ENCODE peak calls at places on chromosomes 4 and X, in ten cellular contexts. Z is PC-9; H is kidney glomerular epithelial cell; Y is A172; F is GM23338; A is stimulated activated CD8-positive, alpha-beta memory T cell treated with anti-CD3 and anti-CD28 coated beads, Interleukin-7, amount 100 ng/mL, for 24 hours; G is pancreas; B is heart left ventricle; S is transverse colon; D is DMS79 treated with DMSO at 0.1 percent for 48 hours. O is an unnamed sample.
A peak's percentile ranks its signal among the peaks of the same experiment; 100 is the strongest.

GRCh38 chr4:41015031-41015675 is 199.2 kb downstream of the APBB2 start:
- DNase-seq in Z (no peak), H (no peak), Y (no peak), F (no peak), A (no peak), G (no peak), B (no peak), S (no peak), D (no peak), O (no peak)

GRCh38 chrX:120791013-120791643 is 84.5 kb downstream of the CT47B1 start:
- DNase-seq in Z (peak; percentile 61), H (no peak), Y (peak; percentile 62), F (no peak), A (no peak), G (peak; percentile 76), B (peak; percentile 56), S (peak; percentile 9), D (no peak), O (no peak)

GRCh38 chr4:105140684-105141490 is 5.8 kb upstream of the TET2 start:
- DNase-seq in Z (no peak), H (peak; percentile 19), Y (no peak), F (peak; percentile 68), A (no peak), G (peak; percentile 32), B (peak; percentile 26), S (peak; percentile 18), D (no peak), O (no peak)

GRCh38 chr4:42442601-42443000 is 45.3 kb downstream of the SHISA3 start:
- DNase-seq in Z (no peak), H (no peak), Y (no peak), F (no peak), A (no peak), G (no peak), B (no peak), S (no peak), D (no peak), O (no peak)

GRCh38 chrX:10062980-10063379 is 93.8 kb upstream of the CLCN4 start:
- DNase-seq in Z (peak; percentile 83), H (no peak), Y (no peak), F (no peak), A (no peak), G (no peak), B (no peak), S (no peak), D (no peak), O (no peak)

GRCh38 chr4:155759372-155760252 is 791 bp downstream of the GUCY1B1 start:
- DNase-seq in Z (no peak), H (peak; percentile 24), Y (no peak), F (peak; percentile 58), A (no peak), G (peak; percentile 60), B (peak; percentile 89), S (peak; percentile 23), D (no peak), O (no peak)

GRCh38 chrX:71181558-71181909 is 36.9 kb downstream of the NLGN3 start:
- DNase-seq in Z (no peak), H (no peak), Y (peak; percentile 20), F (no peak), A (no peak), G (peak; percentile 33), B (no peak), S (peak; percentile 34), D (no peak), O (no peak)

GRCh38 chr4:112830753-112831386 is 193.9 kb downstream of the LARP7 start:
- DNase-seq in Z (no peak), H (no peak), Y (no peak), F (no peak), A (no peak), G (no peak), B (no peak), S (no peak), D (no peak), O (no peak)

GRCh38 chr4:40699648-40700047 is 50.1 kb upstream of the NSUN7 start:
- DNase-seq in Z (peak; percentile 66), H (no peak), Y (peak; percentile 67), F (no peak), A (no peak), G (no peak), B (no peak), S (no peak), D (no peak), O (no peak)

GRCh38 chrX:23493941-23494374 is 159.3 kb downstream of the PTCHD1 start:
- DNase-seq in Z (peak; percentile 73), H (no peak), Y (peak; percentile 81), F (no peak), A (no peak), G (peak; percentile 56), B (no peak), S (no peak), D (no peak), O (no peak)

GRCh38 chr4:8427761-8428287 is 12.7 kb downstream of the ACOX3 start:
- DNase-seq in Z (no peak), H (no peak), Y (no peak), F (peak; percentile 32), A (no peak), G (peak; percentile 48), B (peak; percentile 60), S (peak; percentile 17), D (peak; percentile 14), O (no peak)

GRCh38 chrX:12988797-12989196 is 13.9 kb downstream of the TMSB4X start:
- DNase-seq in Z (peak; percentile 93), H (peak; percentile 39), Y (peak; percentile 85), F (no peak), A (no peak), G (peak; percentile 80), B (no peak), S (no peak), D (no peak), O (no peak)

GRCh38 chr4:138030375-138030774 is 211.8 kb downstream of the SLC7A11 start:
- DNase-seq in Z (no peak), H (no peak), Y (no peak), F (no peak), A (no peak), G (no peak), B (no peak), S (no peak), D (no peak), O (no peak)

GRCh38 chr4:67723949-67724348 is 23.0 kb upstream of the UBA6 start:
- DNase-seq in Z (no peak), H (no peak), Y (no peak), F (peak; percentile 78), A (no peak), G (no peak), B (no peak), S (no peak), D (no peak), O (no peak)

GRCh38 chr4:161856711-161857326 is 307.0 kb downstream of the FSTL5 start:
- DNase-seq in Z (no peak), H (no peak), Y (no peak), F (peak; percentile 30), A (no peak), G (no peak), B (no peak), S (no peak), D (no peak), O (no peak)

GRCh38 chr4:6427439-6428090 is 44.8 kb downstream of the PPP2R2C start:
- DNase-seq in Z (no peak), H (no peak), Y (no peak), F (peak; percentile 42), A (no peak), G (no peak), B (no peak), S (no peak), D (no peak), O (no peak)

GRCh38 chr4:122086338-122086737 is 65.8 kb upstream of the BLTP1 start:
- DNase-seq in Z (no peak), H (no peak), Y (no peak), F (no peak), A (no peak), G (no peak), B (no peak), S (no peak), D (peak; percentile 44), O (no peak)

GRCh38 chr4:8854866-8855265 is 16.8 kb downstream of the HMX1 start:
- DNase-seq in Z (no peak), H (no peak), Y (peak; percentile 22), F (no peak), A (no peak), G (no peak), B (no peak), S (no peak), D (no peak), O (no peak)

GRCh38 chr4:67037489-67037888 is 507.8 kb downstream of the CENPC start:
- DNase-seq in Z (no peak), H (no peak), Y (no peak), F (no peak), A (no peak), G (no peak), B (no peak), S (no peak), D (no peak), O (no peak)

GRCh38 chrX:72258174-72258573 is 18.9 kb downstream of the RPS4X start:
- DNase-seq in Z (no peak), H (peak; percentile 14), Y (peak; percentile 52), F (no peak), A (no peak), G (no peak), B (no peak), S (no peak), D (no peak), O (no peak)

GRCh38 chr4:136750898-136751297 is 781.4 kb downstream of the PCDH18 start:
- DNase-seq in Z (no peak), H (no peak), Y (no peak), F (no peak), A (no peak), G (no peak), B (no peak), S (no peak), D (no peak), O (no peak)

GRCh38 chr4:58603951-58604350 is 1493.8 kb upstream of the IGFBP7 start:
- DNase-seq in Z (no peak), H (no peak), Y (no peak), F (no peak), A (no peak), G (no peak), B (no peak), S (no peak), D (no peak), O (no peak)

GRCh38 chr4:173415885-173416658 is 17.2 kb upstream of the SCRG1 start:
- DNase-seq in Z (no peak), H (no peak), Y (peak; percentile 78), F (peak; percentile 16), A (no peak), G (no peak), B (peak; percentile 50), S (peak; percentile 24), D (no peak), O (no peak)

GRCh38 chr4:147117400-147117799 is 171.7 kb upstream of the TTC29 start:
- DNase-seq in Z (no peak), H (no peak), Y (no peak), F (no peak), A (no peak), G (no peak), B (no peak), S (no peak), D (no peak), O (no peak)

GRCh38 chr4:91113130-91113706 is 986.0 kb downstream of the CCSER1 start:
- DNase-seq in Z (no peak), H (peak; percentile 28), Y (peak; percentile 32), F (peak; percentile 82), A (no peak), G (no peak), B (no peak), S (no peak), D (no peak), O (peak; percentile 50)

GRCh38 chrX:119635179-119635578 is 29.0 kb upstream of the NKRF start:
- DNase-seq in Z (no peak), H (no peak), Y (no peak), F (no peak), A (no peak), G (no peak), B (no peak), S (no peak), D (no peak), O (no peak)

GRCh38 chr4:86544313-86544966 is 49.7 kb upstream of the PTPN13 start:
- DNase-seq in Z (no peak), H (peak; percentile 53), Y (no peak), F (no peak), A (no peak), G (no peak), B (no peak), S (no peak), D (no peak), O (no peak)

GRCh38 chrX:40008841-40009461 is 88.8 kb downstream of the BCOR start:
- DNase-seq in Z (no peak), H (no peak), Y (no peak), F (peak; percentile 52), A (no peak), G (no peak), B (peak; percentile 74), S (peak; percentile 29), D (no peak), O (no peak)

O was measured in iPS DF 19.7.